ENCODE peak calls at places on chromosomes 5 and 9, in four cellular contexts. Q, G, A and X are unnamed samples.

GRCh38 chr5:78985407-78986223 is 505 bp upstream of the ARSB start:
- DNase-seq in Q (peak), G (no peak), A (peak), X (no peak)

GRCh38 chr5:175892401-175892800 is 21.0 kb downstream of the CPLX2 start:
- DNase-seq in Q (no peak), G (no peak), A (no peak), X (no peak)

GRCh38 chr9:113634597-113635515 is 171.3 kb downstream of the RGS3 start:
- DNase-seq in Q (no peak), G (no peak), A (peak), X (no peak)

GRCh38 chr9:136156216-136157120 is 37.8 kb upstream of the TMEM250 start:
- DNase-seq in Q (no peak), G (no peak), A (no peak), X (no peak)

GRCh38 chr5:11400312-11400711 is 503.9 kb downstream of the CTNND2 start:
- DNase-seq in Q (no peak), G (no peak), A (no peak), X (no peak)

GRCh38 chr5:149796836-149797235 is 66.7 kb downstream of the PPARGC1B start:
- DNase-seq in Q (no peak), G (no peak), A (no peak), X (no peak)

GRCh38 chr5:93384977-93385376 is 196.0 kb downstream of the NR2F1-AS1 start:
- DNase-seq in Q (no peak), G (no peak), A (no peak), X (no peak)

GRCh38 chr5:82599692-82600091 is 321.5 kb upstream of the RPS23 start:
- DNase-seq in Q (no peak), G (no peak), A (no peak), X (no peak)

GRCh38 chr5:179680780-179681411 is at the start of gene CBY3:
- DNase-seq in Q (no peak), G (peak), A (peak), X (no peak)

GRCh38 chr9:105959491-105959890 is 265.1 kb downstream of the TMEM38B start:
- DNase-seq in Q (no peak), G (no peak), A (no peak), X (no peak)

GRCh38 chr9:77417570-77417969 is 230.6 kb downstream of the GNA14 start:
- DNase-seq in Q (peak), G (no peak), A (no peak), X (no peak)

GRCh38 chr9:95506692-95507455 is 9.9 kb downstream of the PTCH1 start:
- DNase-seq in Q (peak), G (peak), A (peak), X (no peak)

GRCh38 chr5:148639081-148639480 is 15.2 kb downstream of the HTR4 start:
- DNase-seq in Q (no peak), G (peak), A (no peak), X (no peak)
- TF ChIP-seq KDM1A in Q (no peak), G (peak), A (no peak), X (no peak)

DNA sequence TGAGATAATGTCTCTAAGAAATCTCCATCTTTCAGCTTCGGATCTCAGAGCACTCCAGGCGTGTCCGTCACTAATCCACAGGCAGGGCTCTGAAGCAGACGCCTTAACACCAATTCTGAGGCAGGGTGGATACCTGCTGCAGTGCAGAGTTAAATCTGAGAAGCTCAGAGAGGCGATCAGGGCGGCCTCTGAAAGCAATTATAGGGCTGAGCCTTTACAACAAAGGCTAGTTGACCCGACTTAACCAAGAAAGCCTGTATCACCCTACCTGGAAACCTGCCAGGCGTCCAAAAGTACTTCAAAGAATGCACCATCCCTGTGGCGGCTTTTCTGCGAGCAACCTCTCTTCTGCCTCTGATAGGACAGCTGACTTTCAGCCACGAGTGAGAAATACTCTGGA is 134.8 kb upstream of the MSX2 start:
- DNase-seq in Q (no peak), G (peak), A (peak), X (no peak)
- TF ChIP-seq POLR2AphosphoS2 in Q (no peak), G (no peak), A (no peak), X (no peak)

GRCh38 chr5:6163913-6164312 is 214.4 kb downstream of the MED10 start:
- DNase-seq in Q (no peak), G (no peak), A (no peak), X (no peak)
- TF ChIP-seq KDM1A in Q (no peak), G (no peak), A (no peak), X (no peak)

GRCh38 chr5:168946363-168946762 is 354.6 kb downstream of the SLIT3 start:
- DNase-seq in Q (no peak), G (no peak), A (no peak), X (no peak)
- TF ChIP-seq POLR2AphosphoS2 in Q (no peak), G (no peak), A (no peak), X (no peak)

DNA sequence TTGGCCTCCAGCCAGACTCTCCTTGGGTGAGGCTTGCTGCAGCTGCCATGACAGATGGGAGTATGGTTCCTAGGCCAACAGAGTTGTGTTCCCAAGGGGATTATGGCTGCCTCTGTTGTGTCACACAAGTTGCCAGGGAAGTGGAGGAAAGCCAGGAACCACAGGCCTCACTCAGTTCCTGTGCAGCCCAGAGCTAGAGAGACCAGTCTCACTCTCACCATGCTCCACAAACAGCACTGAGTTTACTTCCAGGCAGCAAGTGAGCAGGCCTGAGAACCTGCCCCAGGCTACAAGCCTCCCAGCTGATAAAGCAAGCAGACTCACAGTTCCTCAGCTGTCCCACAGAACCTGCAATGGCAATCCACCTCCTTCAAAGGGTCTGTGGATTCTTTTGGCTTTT is 273.7 kb upstream of the TAS2R1 start:
- DNase-seq in Q (no peak), G (no peak), A (no peak), X (no peak)
- TF ChIP-seq KDM1A in Q (no peak), G (no peak), A (no peak), X (no peak)